ENCODE peak calls at places on chromosomes 16 and 17, in nine cellular contexts. Q is CD8-positive, alpha-beta T cell; Z is lower lobe of right lung; A is left ventricle myocardium inferior; S is psoas muscle; I is heart right ventricle; H is CD4-positive, alpha-beta memory T cell; F is K562; J is cardiac muscle cell. P is an unnamed sample. For H3K4me1 and H3K36me3, the result is how much of the 10 kb centered on the place peaks cover.

GRCh38 chr16:58459344-58460218 is 40.4 kb upstream of the NDRG4 start:
- DNase-seq in Q (no peak), Z (no peak), A (no peak), S (no peak), I (peak), H (no peak), F (no peak), J (peak), P (no peak)

GRCh38 chr17:4463818-4464501 is 30.2 kb downstream of the SPNS3 start:
- DNase-seq in Q (no peak), Z (no peak), A (no peak), S (no peak), I (peak), H (no peak), F (no peak), J (no peak), P (no peak)

GRCh38 chr17:574061-574460 is 140.6 kb downstream of the VPS53 start:
- DNase-seq in Q (no peak), Z (no peak), A (peak), S (no peak), I (peak), H (no peak), F (no peak), J (peak), P (no peak)

GRCh38 chr17:62912363-62912762 is 53.7 kb upstream of the TANC2 start:
- DNase-seq in Q (no peak), Z (no peak), A (no peak), S (no peak), I (no peak), H (no peak), F (no peak), J (no peak), P (no peak)

GRCh38 chr17:74633261-74633783 is 9.8 kb upstream of the CD300E start:
- DNase-seq in Q (no peak), Z (no peak), A (no peak), S (no peak), I (no peak), H (no peak), F (no peak), J (no peak), P (no peak)

GRCh38 chr17:32487460-32488176 is 825 bp downstream of the CDK5R1 start:
- DNase-seq in Q (no peak), Z (peak), A (no peak), S (no peak), I (no peak), H (peak), F (peak), J (peak), P (no peak)

GRCh38 chr16:920722-921121 is 50.1 kb downstream of the LMF1 start:
- DNase-seq in Q (no peak), Z (no peak), A (peak), S (peak), I (peak), H (no peak), F (no peak), J (peak), P (peak)

GRCh38 chr16:54932737-54933254 is 2.1 kb downstream of the IRX5 start:
- DNase-seq in Q (no peak), Z (peak), A (no peak), S (peak), I (no peak), H (no peak), F (no peak), J (no peak), P (no peak)

GRCh38 chr16:28180660-28181556 is 30.9 kb downstream of the XPO6 start:
- DNase-seq in Q (no peak), Z (no peak), A (no peak), S (no peak), I (no peak), H (no peak), F (no peak), J (peak), P (no peak)

GRCh38 chr16:67055712-67056487 is 27.0 kb downstream of the CBFB start:
- DNase-seq in Q (no peak), Z (no peak), A (no peak), S (no peak), I (no peak), H (no peak), F (peak), J (peak), P (no peak)

GRCh38 chr16:70689970-70690905 is 4.4 kb upstream of the MTSS2 start:
- DNase-seq in Q (no peak), Z (no peak), A (no peak), S (peak), I (no peak), H (no peak), F (no peak), J (no peak), P (no peak)

GRCh38 chr17:40284085-40284713 is 3.5 kb upstream of the CDC6 start:
- DNase-seq in Q (no peak), Z (no peak), A (no peak), S (no peak), I (no peak), H (no peak), F (no peak), J (peak), P (no peak)

GRCh38 chr17:30716461-30717289 is 107.8 kb downstream of the CRLF3 start:
- DNase-seq in Q (no peak), Z (peak), A (peak), S (peak), I (no peak), H (no peak), F (no peak), J (no peak), P (peak)

GRCh38 chr16:78444-79145 is 570 bp downstream of the MPG start:
- DNase-seq in Q (peak), Z (no peak), A (peak), S (peak), I (no peak), H (no peak), F (no peak), J (peak), P (peak)

GRCh38 chr16:66970775-66971725 is 10.0 kb downstream of the CES3 start:
- DNase-seq in Q (no peak), Z (no peak), A (no peak), S (peak), I (no peak), H (no peak), F (no peak), J (no peak), P (no peak)

GRCh38 chr17:81867952-81868673 is 3.0 kb downstream of the ARHGDIA start:
- DNase-seq in Q (no peak), Z (no peak), A (no peak), S (no peak), I (no peak), H (peak), F (peak), J (no peak), P (no peak)

GRCh38 chr16:59699786-59700185 is 965.7 kb upstream of the GOT2 start:
- DNase-seq in Q (no peak), Z (no peak), A (no peak), S (no peak), I (no peak), H (no peak), F (no peak), J (no peak), P (no peak)

GRCh38 chr16:66344533-66345145 is 21.9 kb upstream of the CDH5 start:
- DNase-seq in Q (no peak), Z (no peak), A (no peak), S (no peak), I (peak), H (peak), F (peak), J (peak), P (peak)

GRCh38 chr16:407253-407652 is 5.6 kb downstream of the DECR2 start:
- DNase-seq in Q (no peak), Z (no peak), A (no peak), S (no peak), I (no peak), H (no peak), F (no peak), J (no peak), P (no peak)

GRCh38 chr16:4314532-4315184 is 1.2 kb upstream of the GLIS2 start:
- DNase-seq in Q (peak), Z (no peak), A (no peak), S (peak), I (no peak), H (peak), F (no peak), J (peak), P (peak)

GRCh38 chr16:66740010-66740409 is 11.4 kb downstream of the DYNC1LI2 start:
- DNase-seq in Q (no peak), Z (no peak), A (no peak), S (no peak), I (no peak), H (peak), F (peak), J (peak), P (peak)

GRCh38 chr16:27199747-27200146 is 3.6 kb upstream of the KDM8 start:
- DNase-seq in Q (peak), Z (no peak), A (no peak), S (no peak), I (no peak), H (peak), F (no peak), J (no peak), P (peak)

GRCh38 chr17:34537445-34537844 is 41.9 kb upstream of the TMEM132E start:
- DNase-seq in Q (no peak), Z (no peak), A (no peak), S (no peak), I (no peak), H (no peak), F (no peak), J (no peak), P (no peak)

GRCh38 chr17:33498069-33498468 is 205.0 kb upstream of the ASIC2 start:
- DNase-seq in Q (no peak), Z (no peak), A (no peak), S (no peak), I (no peak), H (no peak), F (no peak), J (peak), P (no peak)

GRCh38 chr16:1018447-1018846 is 36.9 kb downstream of the SOX8 start:
- DNase-seq in Q (no peak), Z (no peak), A (no peak), S (no peak), I (no peak), H (no peak), F (no peak), J (no peak), P (no peak)

GRCh38 chr16:24423332-24423731 is 116.0 kb upstream of the RBBP6 start:
- DNase-seq in Q (no peak), Z (no peak), A (no peak), S (no peak), I (no peak), H (no peak), F (no peak), J (no peak), P (no peak)

GRCh38 chr16:4038448-4038847 is 77.8 kb downstream of the ADCY9 start:
- DNase-seq in Q (no peak), Z (no peak), A (no peak), S (no peak), I (no peak), H (no peak), F (no peak), J (no peak), P (no peak)

GRCh38 chr17:3594056-3594810 is 15.0 kb downstream of the TRPV1 start:
- DNase-seq in Q (no peak), Z (no peak), A (peak), S (no peak), I (peak), H (no peak), F (no peak), J (peak), P (no peak)

GRCh38 chr17:69704935-69705334 is 290.4 kb downstream of the MAP2K6 start:
- DNase-seq in Q (no peak), Z (no peak), A (no peak), S (no peak), I (no peak), H (no peak), F (no peak), J (no peak), P (no peak)

GRCh38 chr17:33949100-33949499 is 306.0 kb upstream of the CCL2 start:
- DNase-seq in Q (no peak), Z (no peak), A (no peak), S (no peak), I (no peak), H (no peak), F (peak), J (no peak), P (no peak)

GRCh38 chr16:17459903-17460521 is 10.7 kb downstream of the XYLT1 start:
- DNase-seq in Q (no peak), Z (no peak), A (no peak), S (no peak), I (no peak), H (no peak), F (no peak), J (no peak), P (peak)

GRCh38 chr16:47018223-47018891 is 44.9 kb upstream of the DNAJA2 start:
- DNase-seq in Q (no peak), Z (no peak), A (no peak), S (no peak), I (no peak), H (peak), F (peak), J (peak), P (peak)

GRCh38 chr17:81511550-81511799 is 1.1 kb downstream of the ACTG1 start:
- DNase-seq in Q (no peak), Z (no peak), A (no peak), S (no peak), I (no peak), H (no peak), F (no peak), J (peak), P (peak)

GRCh38 chr17:72672729-72673128 is 419.8 kb downstream of the SLC39A11 start:
- DNase-seq in Q (no peak), Z (no peak), A (no peak), S (no peak), I (no peak), H (no peak), F (no peak), J (no peak), P (no peak)

DNA sequence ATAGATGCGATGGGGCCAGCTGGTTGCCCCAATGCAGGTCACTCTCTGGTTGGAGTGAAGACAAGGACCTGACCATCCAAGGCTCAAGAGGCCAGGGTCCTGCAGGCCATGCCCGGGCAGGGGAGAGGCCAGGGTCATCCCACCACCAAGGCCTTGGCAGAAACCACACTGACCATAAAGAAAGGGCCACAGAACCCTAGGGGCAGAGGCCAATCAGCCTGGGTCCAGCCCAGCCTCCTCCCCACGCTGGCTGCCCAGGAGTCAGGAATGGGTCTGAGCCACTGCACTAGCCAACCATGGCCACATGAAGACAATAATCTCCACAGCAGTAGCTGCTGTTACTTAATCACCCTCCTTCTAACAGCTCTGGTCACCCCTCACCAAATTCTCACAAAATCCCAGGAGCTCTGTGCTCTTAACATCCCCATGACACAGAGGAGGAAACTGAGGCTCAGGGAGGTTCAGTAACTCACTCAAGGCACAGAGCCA is 10.2 kb upstream of the BCAR1 start:
- DNase-seq in Q (no peak), Z (no peak), A (no peak), S (no peak), I (no peak), H (no peak), F (no peak), J (no peak), P (no peak)
- H3K4me1 ChIP-seq in Q (under half), Z (half or more), A (half or more), S (half or more), I (half or more), H (under half), F (under half), J (half or more), P (under half)

GRCh38 chr17:2239882-2240430 is 63.6 kb downstream of the SMG6 start:
- DNase-seq in Q (no peak), Z (no peak), A (peak), S (peak), I (peak), H (no peak), F (no peak), J (peak), P (peak)
- H3K36me3 ChIP-seq in Q (under half), Z (under half), A (under half), S (under half), I (under half), H (under half), F (under half), J (under half), P (under half)

GRCh38 chr17:77325826-77326581 is 185.2 kb downstream of the SEC14L1 start:
- DNase-seq in Q (no peak), Z (peak), A (no peak), S (no peak), I (no peak), H (peak), F (no peak), J (no peak), P (no peak)
- H3K4me1 ChIP-seq in Q (half or more), Z (half or more), A (half or more), S (under half), I (under half), H (half or more), F (under half), J (under half), P (under half)

DNA sequence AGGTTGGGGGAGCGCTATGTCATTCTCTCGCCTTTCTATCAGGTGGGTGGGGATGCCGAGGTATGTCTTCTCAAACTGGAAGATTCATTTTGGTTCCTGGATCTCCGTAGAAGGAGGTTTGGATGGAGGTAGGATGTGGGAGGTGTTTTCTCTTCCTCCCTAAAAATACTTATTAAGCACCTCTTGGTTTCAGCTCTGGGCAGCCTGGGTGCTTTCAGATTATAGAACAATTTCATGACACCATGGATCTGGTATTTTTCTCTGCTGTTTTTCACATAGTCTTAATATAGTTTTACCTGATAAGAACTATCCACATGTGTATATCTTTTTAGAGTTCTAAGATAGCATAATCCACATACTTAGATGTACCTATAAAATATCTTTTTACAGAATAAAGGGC is 92.9 kb downstream of the YPEL2 start:
- DNase-seq in Q (no peak), Z (no peak), A (no peak), S (no peak), I (no peak), H (no peak), F (no peak), J (no peak), P (no peak)
- H3K36me3 ChIP-seq in Q (under half), Z (under half), A (under half), S (under half), I (under half), H (under half), F (under half), J (under half), P (under half)

GRCh38 chr16:85458952-85459351 is 154.2 kb upstream of the GSE1 start:
- DNase-seq in Q (no peak), Z (no peak), A (no peak), S (no peak), I (no peak), H (no peak), F (no peak), J (no peak), P (no peak)
- H3K4me1 ChIP-seq in Q (under half), Z (under half), A (half or more), S (under half), I (under half), H (under half), F (half or more), J (half or more), P (under half)

DNA sequence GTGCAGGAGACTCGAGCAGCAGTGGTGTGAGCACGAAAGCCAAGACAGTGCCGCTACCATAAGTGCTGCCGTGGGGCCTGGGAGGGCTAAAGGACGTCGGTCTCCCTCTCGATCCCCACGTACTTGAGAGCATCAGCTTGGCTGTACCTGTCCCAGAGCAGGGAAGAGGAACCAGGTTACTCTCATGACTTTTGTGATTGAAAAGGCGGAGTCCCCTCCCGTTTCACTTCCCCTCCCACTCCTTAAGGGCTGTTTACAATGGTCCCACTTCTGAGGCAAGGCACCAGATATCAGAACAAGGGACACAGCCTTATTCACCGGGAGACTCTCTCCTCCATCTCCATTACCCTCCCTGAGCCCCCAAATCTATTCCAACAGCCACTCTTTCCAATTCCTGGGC is 20.1 kb downstream of the CNTNAP1 start:
- DNase-seq in Q (no peak), Z (no peak), A (no peak), S (no peak), I (no peak), H (no peak), F (no peak), J (no peak), P (no peak)
- H3K36me3 ChIP-seq in Q (under half), Z (half or more), A (half or more), S (half or more), I (half or more), H (under half), F (half or more), J (under half), P (under half)

P was measured in Karpas-422.